ENCODE peak calls at places on chromosomes 3 and 15, in seven cellular contexts. One of them, this sample, is unnamed. For H3K4me1, the result is how much of the 10 kb centered on the place peaks cover.

GRCh38 chr3:8713901-8714759 is 19.5 kb upstream of the CAV3 start:
- DNase-seq in endothelial cell of umbilical vein: no peak
- DNase-seq in breast epithelium: no peak
- DNase-seq in sigmoid colon: no peak
- DNase-seq in transverse colon: no peak
- DNase-seq in stomach: no peak
- DNase-seq in GM23338: peak
- DNase-seq in this sample: no peak

GRCh38 chr15:33161209-33161608 is 33.3 kb downstream of the FMN1 start:
- DNase-seq in endothelial cell of umbilical vein: no peak
- DNase-seq in transverse colon: no peak
- DNase-seq in breast epithelium: no peak
- DNase-seq in stomach: no peak
- DNase-seq in sigmoid colon: no peak
- DNase-seq in GM23338: no peak
- DNase-seq in this sample: no peak

GRCh38 chr3:156174229-156174847 is 54.0 kb downstream of the KCNAB1 start:
- DNase-seq in stomach: no peak
- DNase-seq in breast epithelium: no peak
- DNase-seq in sigmoid colon: no peak
- DNase-seq in transverse colon: no peak
- DNase-seq in GM23338: peak
- DNase-seq in endothelial cell of umbilical vein: peak
- DNase-seq in this sample: no peak

GRCh38 chr3:9957214-9957613 is 5.0 kb upstream of the PRRT3 start:
- DNase-seq in sigmoid colon: no peak
- DNase-seq in stomach: no peak
- DNase-seq in GM23338: peak
- DNase-seq in endothelial cell of umbilical vein: peak
- DNase-seq in transverse colon: no peak
- DNase-seq in breast epithelium: no peak
- DNase-seq in this sample: no peak

GRCh38 chr15:78550815-78551214 is 10.6 kb downstream of the PSMA4 start:
- DNase-seq in sigmoid colon: no peak
- DNase-seq in transverse colon: no peak
- DNase-seq in GM23338: no peak
- DNase-seq in breast epithelium: no peak
- DNase-seq in endothelial cell of umbilical vein: no peak
- DNase-seq in stomach: no peak
- DNase-seq in this sample: no peak

GRCh38 chr3:69251078-69251805 is 128.8 kb upstream of the LMOD3 start:
- DNase-seq in endothelial cell of umbilical vein: no peak
- DNase-seq in GM23338: no peak
- DNase-seq in breast epithelium: no peak
- DNase-seq in stomach: no peak
- DNase-seq in transverse colon: no peak
- DNase-seq in sigmoid colon: no peak
- DNase-seq in this sample: no peak

GRCh38 chr3:49785565-49786356 is 581 bp downstream of the IP6K1 start:
- DNase-seq in stomach: peak
- DNase-seq in endothelial cell of umbilical vein: peak
- DNase-seq in sigmoid colon: peak
- DNase-seq in transverse colon: peak
- DNase-seq in breast epithelium: peak
- DNase-seq in GM23338: peak
- DNase-seq in this sample: no peak

GRCh38 chr15:45112592-45113379 is 1.2 kb downstream of the DUOX2 start:
- DNase-seq in transverse colon: no peak
- DNase-seq in breast epithelium: no peak
- DNase-seq in endothelial cell of umbilical vein: no peak
- DNase-seq in stomach: no peak
- DNase-seq in GM23338: peak
- DNase-seq in sigmoid colon: no peak
- DNase-seq in this sample: peak

GRCh38 chr3:12891391-12891984 is 50.1 kb upstream of the RPL32 start:
- DNase-seq in breast epithelium: no peak
- DNase-seq in stomach: no peak
- DNase-seq in sigmoid colon: no peak
- DNase-seq in endothelial cell of umbilical vein: no peak
- DNase-seq in GM23338: no peak
- DNase-seq in transverse colon: no peak
- DNase-seq in this sample: no peak

GRCh38 chr3:195753609-195754008 is 32.8 kb downstream of the MUC20 start:
- DNase-seq in transverse colon: no peak
- DNase-seq in breast epithelium: no peak
- DNase-seq in GM23338: no peak
- DNase-seq in endothelial cell of umbilical vein: no peak
- DNase-seq in sigmoid colon: no peak
- DNase-seq in stomach: no peak
- DNase-seq in this sample: no peak

GRCh38 chr3:1179116-1179515 is 86.3 kb downstream of the CNTN6 start:
- DNase-seq in endothelial cell of umbilical vein: no peak
- DNase-seq in GM23338: no peak
- DNase-seq in breast epithelium: no peak
- DNase-seq in transverse colon: no peak
- DNase-seq in sigmoid colon: no peak
- DNase-seq in stomach: no peak
- DNase-seq in this sample: no peak

GRCh38 chr15:41022487-41023090 is 69.3 kb downstream of the CHAC1 start:
- DNase-seq in transverse colon: peak
- DNase-seq in stomach: peak
- DNase-seq in GM23338: peak
- DNase-seq in endothelial cell of umbilical vein: peak
- DNase-seq in breast epithelium: no peak
- DNase-seq in sigmoid colon: no peak
- DNase-seq in this sample: no peak

GRCh38 chr15:101488300-101489164 is 975 bp downstream of the PCSK6 start:
- DNase-seq in transverse colon: no peak
- DNase-seq in stomach: peak
- DNase-seq in breast epithelium: no peak
- DNase-seq in endothelial cell of umbilical vein: no peak
- DNase-seq in sigmoid colon: no peak
- DNase-seq in GM23338: peak
- DNase-seq in this sample: peak

GRCh38 chr15:33059184-33059583 is 135.3 kb downstream of the FMN1 start:
- DNase-seq in GM23338: no peak
- DNase-seq in stomach: no peak
- DNase-seq in transverse colon: no peak
- DNase-seq in endothelial cell of umbilical vein: peak
- DNase-seq in breast epithelium: no peak
- DNase-seq in sigmoid colon: no peak
- DNase-seq in this sample: no peak

GRCh38 chr15:45133561-45133920 is 3.7 kb downstream of the DUOX1 start:
- DNase-seq in endothelial cell of umbilical vein: no peak
- DNase-seq in GM23338: no peak
- DNase-seq in sigmoid colon: no peak
- DNase-seq in transverse colon: no peak
- DNase-seq in stomach: no peak
- DNase-seq in breast epithelium: no peak
- DNase-seq in this sample: peak

GRCh38 chr15:42695527-42696071 is 41.3 kb downstream of the CDAN1 start:
- DNase-seq in sigmoid colon: no peak
- DNase-seq in breast epithelium: no peak
- DNase-seq in stomach: no peak
- DNase-seq in transverse colon: no peak
- DNase-seq in GM23338: no peak
- DNase-seq in endothelial cell of umbilical vein: no peak
- DNase-seq in this sample: no peak

GRCh38 chr15:57500979-57501576 is 90.6 kb upstream of the MYZAP start:
- DNase-seq in sigmoid colon: no peak
- DNase-seq in stomach: no peak
- DNase-seq in breast epithelium: no peak
- DNase-seq in endothelial cell of umbilical vein: peak
- DNase-seq in GM23338: no peak
- DNase-seq in transverse colon: no peak
- DNase-seq in this sample: no peak

GRCh38 chr15:99098991-99099390 is 5.9 kb upstream of the SYNM start:
- DNase-seq in sigmoid colon: no peak
- DNase-seq in transverse colon: no peak
- DNase-seq in endothelial cell of umbilical vein: no peak
- DNase-seq in stomach: no peak
- DNase-seq in breast epithelium: no peak
- DNase-seq in GM23338: no peak
- DNase-seq in this sample: no peak

GRCh38 chr3:32502089-32502943 is at the start of gene CMTM6:
- DNase-seq in transverse colon: peak
- DNase-seq in breast epithelium: peak
- DNase-seq in GM23338: peak
- DNase-seq in sigmoid colon: peak
- DNase-seq in stomach: peak
- DNase-seq in endothelial cell of umbilical vein: peak
- DNase-seq in this sample: peak

GRCh38 chr3:127212231-127212630 is 19.3 kb downstream of the PRR23E start:
- DNase-seq in GM23338: no peak
- DNase-seq in stomach: no peak
- DNase-seq in breast epithelium: no peak
- DNase-seq in endothelial cell of umbilical vein: no peak
- DNase-seq in sigmoid colon: no peak
- DNase-seq in transverse colon: no peak
- DNase-seq in this sample: no peak

GRCh38 chr3:127212711-127213110 is 19.8 kb downstream of the PRR23E start:
- DNase-seq in GM23338: no peak
- DNase-seq in breast epithelium: no peak
- DNase-seq in sigmoid colon: peak
- DNase-seq in stomach: no peak
- DNase-seq in endothelial cell of umbilical vein: no peak
- DNase-seq in transverse colon: no peak
- DNase-seq in this sample: no peak

GRCh38 chr3:127214990-127215389 is 22.1 kb downstream of the PRR23E start:
- DNase-seq in endothelial cell of umbilical vein: no peak
- DNase-seq in GM23338: no peak
- DNase-seq in breast epithelium: no peak
- DNase-seq in stomach: no peak
- DNase-seq in sigmoid colon: no peak
- DNase-seq in transverse colon: no peak
- DNase-seq in this sample: no peak

GRCh38 chr3:127211118-127212060 is 18.5 kb downstream of the PRR23E start:
- DNase-seq in stomach: no peak
- DNase-seq in breast epithelium: no peak
- DNase-seq in sigmoid colon: peak
- DNase-seq in GM23338: no peak
- DNase-seq in endothelial cell of umbilical vein: no peak
- DNase-seq in transverse colon: no peak
- DNase-seq in this sample: no peak

DNA sequence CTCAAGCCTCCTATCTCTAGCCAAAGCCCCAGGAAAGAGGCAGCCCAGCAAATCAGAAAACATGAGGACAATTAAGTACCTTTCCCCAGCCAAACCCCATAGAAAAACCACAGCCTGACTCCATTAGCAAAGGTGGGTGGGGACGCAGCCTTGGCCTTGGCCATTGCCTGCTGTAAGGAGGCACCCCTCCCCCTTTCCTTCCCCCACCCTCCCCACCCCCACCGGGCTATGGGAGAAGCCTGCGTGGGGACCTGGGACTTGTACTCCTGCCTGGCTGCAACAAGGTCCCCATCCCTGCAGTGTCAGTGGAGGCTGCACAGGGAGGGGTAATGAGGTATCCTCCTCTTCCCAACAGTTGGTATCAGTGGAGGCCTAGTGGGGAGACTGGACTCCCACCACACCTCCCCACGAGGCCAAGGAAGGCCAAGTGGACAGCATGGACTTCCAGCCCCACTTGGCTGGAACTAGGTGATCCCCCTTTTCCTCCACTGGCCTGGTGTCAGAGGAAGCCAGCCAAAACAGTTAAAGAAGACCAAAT is 20.5 kb downstream of the PRR23E start:
- DNase-seq in breast epithelium: no peak
- DNase-seq in sigmoid colon: no peak
- DNase-seq in stomach: no peak
- DNase-seq in transverse colon: no peak
- DNase-seq in endothelial cell of umbilical vein: no peak
- DNase-seq in GM23338: no peak
- DNase-seq in this sample: no peak
- H3K4me1 ChIP-seq in breast epithelium: under half
- H3K4me1 ChIP-seq in sigmoid colon: under half
- H3K4me1 ChIP-seq in stomach: under half
- H3K4me1 ChIP-seq in transverse colon: under half
- H3K4me1 ChIP-seq in endothelial cell of umbilical vein: under half
- H3K4me1 ChIP-seq in GM23338: under half
- H3K4me1 ChIP-seq in this sample: under half

DNA sequence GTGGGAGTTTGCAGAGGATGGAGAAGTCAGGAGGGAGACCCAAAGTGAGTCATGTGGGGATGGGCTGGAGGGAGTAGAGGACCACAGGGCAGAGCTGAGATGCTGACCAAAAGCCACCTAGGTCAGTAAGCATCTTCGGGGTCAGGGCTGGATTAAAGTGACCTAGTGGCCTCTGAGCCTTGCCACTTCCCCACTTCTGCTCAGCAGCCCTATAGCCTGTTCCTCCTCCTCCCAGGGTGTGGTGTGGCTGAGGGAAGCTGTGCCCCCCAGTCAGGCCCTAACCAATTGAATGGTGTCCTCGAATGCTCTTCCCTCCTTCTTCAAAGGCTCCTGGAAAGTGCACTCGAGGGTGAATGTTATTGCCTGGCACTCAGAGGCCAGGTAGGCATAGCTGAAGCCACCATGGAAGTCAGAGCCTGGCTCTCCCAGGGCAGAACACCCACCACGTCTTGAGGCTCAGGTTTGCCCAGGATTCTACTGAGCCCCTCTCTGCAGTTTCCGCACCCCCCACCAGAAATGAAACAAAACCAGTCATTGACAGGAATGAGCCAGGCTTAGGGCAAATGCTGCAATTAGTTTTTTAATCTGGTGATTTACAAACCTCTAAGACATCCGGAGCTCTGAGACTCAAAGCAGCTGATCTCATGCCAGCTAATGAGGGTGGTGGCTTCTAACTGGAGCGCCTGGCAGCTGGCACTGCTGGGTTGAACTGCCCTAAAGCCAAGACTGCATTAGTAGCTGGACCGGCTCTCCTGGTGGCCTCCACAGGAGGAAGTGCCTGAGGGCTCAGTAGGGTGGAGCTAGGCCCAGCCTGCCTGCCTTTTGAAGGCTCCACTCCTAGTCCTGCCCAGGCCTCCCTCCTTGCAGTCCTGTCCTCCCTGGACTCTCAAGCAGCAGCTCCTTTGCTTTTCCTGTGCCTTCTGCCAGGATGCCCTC is 25.9 kb upstream of the VIPR1 start:
- DNase-seq in breast epithelium: peak
- DNase-seq in GM23338: no peak
- DNase-seq in stomach: peak
- DNase-seq in sigmoid colon: no peak
- DNase-seq in endothelial cell of umbilical vein: peak
- DNase-seq in transverse colon: peak
- DNase-seq in this sample: peak
- TF ChIP-seq POLR2AphosphoS5 in breast epithelium: no peak
- TF ChIP-seq POLR2AphosphoS5 in GM23338: no peak
- TF ChIP-seq POLR2AphosphoS5 in stomach: peak
- TF ChIP-seq POLR2AphosphoS5 in sigmoid colon: no peak
- TF ChIP-seq POLR2AphosphoS5 in endothelial cell of umbilical vein: no peak
- TF ChIP-seq POLR2AphosphoS5 in transverse colon: no peak
- TF ChIP-seq POLR2AphosphoS5 in this sample: no peak

GRCh38 chr3:28077566-28077965 is 163.9 kb upstream of the CMC1 start:
- DNase-seq in sigmoid colon: no peak
- DNase-seq in GM23338: peak
- DNase-seq in breast epithelium: no peak
- DNase-seq in stomach: no peak
- DNase-seq in endothelial cell of umbilical vein: peak
- DNase-seq in transverse colon: no peak
- DNase-seq in this sample: no peak
- H3K4me1 ChIP-seq in sigmoid colon: under half
- H3K4me1 ChIP-seq in GM23338: half or more
- H3K4me1 ChIP-seq in breast epithelium: under half
- H3K4me1 ChIP-seq in stomach: under half
- H3K4me1 ChIP-seq in endothelial cell of umbilical vein: under half
- H3K4me1 ChIP-seq in transverse colon: under half
- H3K4me1 ChIP-seq in this sample: under half

GRCh38 chr3:106157411-106157810 is 288.6 kb upstream of the CBLB start:
- DNase-seq in GM23338: no peak
- DNase-seq in sigmoid colon: no peak
- DNase-seq in stomach: no peak
- DNase-seq in endothelial cell of umbilical vein: no peak
- DNase-seq in transverse colon: peak
- DNase-seq in breast epithelium: no peak
- DNase-seq in this sample: no peak
- TF ChIP-seq POLR2AphosphoS5 in GM23338: no peak
- TF ChIP-seq POLR2AphosphoS5 in sigmoid colon: no peak
- TF ChIP-seq POLR2AphosphoS5 in stomach: no peak
- TF ChIP-seq POLR2AphosphoS5 in endothelial cell of umbilical vein: no peak
- TF ChIP-seq POLR2AphosphoS5 in transverse colon: no peak
- TF ChIP-seq POLR2AphosphoS5 in breast epithelium: no peak
- TF ChIP-seq POLR2AphosphoS5 in this sample: no peak